ENCODE peak calls at places on chromosomes 3 and 15, in ten cellular contexts. One of them, this sample, is unnamed.

GRCh38 chr15:81480645-81481053 is 106.6 kb upstream of the TMC3 start:
- DNase-seq in A549: no peak
- DNase-seq in fibroblast of pulmonary artery: peak
- DNase-seq in AG04449: no peak
- DNase-seq in vagina: no peak
- DNase-seq in PC-3: peak
- DNase-seq in bronchial epithelial cell: peak
- DNase-seq in SK-N-SH: peak
- DNase-seq in omental fat pad: no peak
- DNase-seq in tibial nerve: peak
- DNase-seq in this sample: peak

GRCh38 chr3:12947504-12948369 is 106.4 kb upstream of the RPL32 start:
- DNase-seq in SK-N-SH: no peak
- DNase-seq in fibroblast of pulmonary artery: peak
- DNase-seq in PC-3: peak
- DNase-seq in bronchial epithelial cell: peak
- DNase-seq in omental fat pad: no peak
- DNase-seq in A549: peak
- DNase-seq in AG04449: no peak
- DNase-seq in tibial nerve: peak
- DNase-seq in vagina: no peak
- DNase-seq in this sample: no peak

GRCh38 chr3:129485681-129486056 is 42.8 kb upstream of the RHO start:
- DNase-seq in bronchial epithelial cell: peak
- DNase-seq in omental fat pad: peak
- DNase-seq in vagina: peak
- DNase-seq in PC-3: peak
- DNase-seq in AG04449: peak
- DNase-seq in tibial nerve: peak
- DNase-seq in fibroblast of pulmonary artery: peak
- DNase-seq in A549: no peak
- DNase-seq in SK-N-SH: no peak
- DNase-seq in this sample: no peak

GRCh38 chr3:148816427-148816826 is 11.2 kb upstream of the CPB1 start:
- DNase-seq in vagina: no peak
- DNase-seq in AG04449: no peak
- DNase-seq in omental fat pad: no peak
- DNase-seq in fibroblast of pulmonary artery: no peak
- DNase-seq in A549: no peak
- DNase-seq in tibial nerve: no peak
- DNase-seq in SK-N-SH: peak
- DNase-seq in bronchial epithelial cell: no peak
- DNase-seq in PC-3: no peak
- DNase-seq in this sample: no peak

GRCh38 chr15:79811406-79812405 is 85.1 kb downstream of the MTHFS start:
- DNase-seq in vagina: no peak
- DNase-seq in PC-3: no peak
- DNase-seq in bronchial epithelial cell: peak
- DNase-seq in SK-N-SH: peak
- DNase-seq in A549: no peak
- DNase-seq in omental fat pad: no peak
- DNase-seq in AG04449: no peak
- DNase-seq in fibroblast of pulmonary artery: peak
- DNase-seq in tibial nerve: peak
- DNase-seq in this sample: no peak

GRCh38 chr3:127735767-127736693 is 63.3 kb downstream of the ABTB1 start:
- DNase-seq in tibial nerve: peak
- DNase-seq in SK-N-SH: no peak
- DNase-seq in omental fat pad: no peak
- DNase-seq in PC-3: peak
- DNase-seq in A549: peak
- DNase-seq in AG04449: no peak
- DNase-seq in vagina: no peak
- DNase-seq in fibroblast of pulmonary artery: peak
- DNase-seq in bronchial epithelial cell: peak
- DNase-seq in this sample: no peak

GRCh38 chr3:15204005-15204404 is 2.0 kb upstream of the CAPN7 start:
- DNase-seq in A549: no peak
- DNase-seq in PC-3: peak
- DNase-seq in omental fat pad: no peak
- DNase-seq in AG04449: no peak
- DNase-seq in vagina: no peak
- DNase-seq in bronchial epithelial cell: peak
- DNase-seq in tibial nerve: no peak
- DNase-seq in fibroblast of pulmonary artery: no peak
- DNase-seq in SK-N-SH: no peak
- DNase-seq in this sample: no peak

GRCh38 chr15:82143390-82144047 is 97.7 kb upstream of the MEX3B start:
- DNase-seq in fibroblast of pulmonary artery: no peak
- DNase-seq in A549: no peak
- DNase-seq in tibial nerve: no peak
- DNase-seq in omental fat pad: no peak
- DNase-seq in PC-3: no peak
- DNase-seq in vagina: no peak
- DNase-seq in bronchial epithelial cell: no peak
- DNase-seq in SK-N-SH: no peak
- DNase-seq in AG04449: no peak
- DNase-seq in this sample: no peak

GRCh38 chr15:71149645-71150557 is 34.6 kb downstream of the THSD4 start:
- DNase-seq in fibroblast of pulmonary artery: peak
- DNase-seq in PC-3: no peak
- DNase-seq in omental fat pad: no peak
- DNase-seq in SK-N-SH: no peak
- DNase-seq in AG04449: no peak
- DNase-seq in vagina: no peak
- DNase-seq in tibial nerve: no peak
- DNase-seq in bronchial epithelial cell: no peak
- DNase-seq in A549: no peak
- DNase-seq in this sample: no peak

GRCh38 chr15:66080791-66081475 is 172.6 kb downstream of the MEGF11 start:
- DNase-seq in omental fat pad: no peak
- DNase-seq in fibroblast of pulmonary artery: peak
- DNase-seq in SK-N-SH: peak
- DNase-seq in PC-3: no peak
- DNase-seq in tibial nerve: no peak
- DNase-seq in vagina: no peak
- DNase-seq in bronchial epithelial cell: peak
- DNase-seq in A549: peak
- DNase-seq in AG04449: peak
- DNase-seq in this sample: no peak

GRCh38 chr3:9552252-9552999 is 1.2 kb downstream of the LHFPL4 start:
- DNase-seq in omental fat pad: no peak
- DNase-seq in AG04449: no peak
- DNase-seq in vagina: no peak
- DNase-seq in bronchial epithelial cell: peak
- DNase-seq in fibroblast of pulmonary artery: peak
- DNase-seq in SK-N-SH: peak
- DNase-seq in tibial nerve: no peak
- DNase-seq in A549: no peak
- DNase-seq in PC-3: peak
- DNase-seq in this sample: peak

GRCh38 chr3:134449277-134449676 is 36.5 kb downstream of the ANAPC13 start:
- DNase-seq in bronchial epithelial cell: peak
- DNase-seq in PC-3: peak
- DNase-seq in SK-N-SH: peak
- DNase-seq in tibial nerve: peak
- DNase-seq in AG04449: no peak
- DNase-seq in A549: no peak
- DNase-seq in fibroblast of pulmonary artery: peak
- DNase-seq in omental fat pad: no peak
- DNase-seq in vagina: no peak
- DNase-seq in this sample: no peak

GRCh38 chr3:57530071-57530608 is 14.0 kb downstream of the DNAH12 start:
- DNase-seq in tibial nerve: no peak
- DNase-seq in AG04449: no peak
- DNase-seq in omental fat pad: no peak
- DNase-seq in fibroblast of pulmonary artery: peak
- DNase-seq in A549: no peak
- DNase-seq in PC-3: peak
- DNase-seq in vagina: no peak
- DNase-seq in SK-N-SH: peak
- DNase-seq in bronchial epithelial cell: no peak
- DNase-seq in this sample: no peak

GRCh38 chr3:46674031-46674592 is 19.4 kb downstream of the ALS2CL start:
- DNase-seq in SK-N-SH: no peak
- DNase-seq in AG04449: no peak
- DNase-seq in omental fat pad: no peak
- DNase-seq in vagina: no peak
- DNase-seq in PC-3: no peak
- DNase-seq in A549: peak
- DNase-seq in fibroblast of pulmonary artery: no peak
- DNase-seq in bronchial epithelial cell: no peak
- DNase-seq in tibial nerve: no peak
- DNase-seq in this sample: no peak

GRCh38 chr3:120597445-120598049 is 1.4 kb downstream of the NDUFB4 start:
- DNase-seq in vagina: no peak
- DNase-seq in fibroblast of pulmonary artery: no peak
- DNase-seq in SK-N-SH: no peak
- DNase-seq in omental fat pad: no peak
- DNase-seq in A549: no peak
- DNase-seq in tibial nerve: no peak
- DNase-seq in AG04449: no peak
- DNase-seq in PC-3: no peak
- DNase-seq in bronchial epithelial cell: no peak
- DNase-seq in this sample: no peak

GRCh38 chr3:177410734-177411133 is 213.5 kb upstream of the TBL1XR1 start:
- DNase-seq in tibial nerve: no peak
- DNase-seq in omental fat pad: no peak
- DNase-seq in AG04449: no peak
- DNase-seq in fibroblast of pulmonary artery: no peak
- DNase-seq in bronchial epithelial cell: no peak
- DNase-seq in A549: no peak
- DNase-seq in PC-3: peak
- DNase-seq in vagina: no peak
- DNase-seq in SK-N-SH: peak
- DNase-seq in this sample: no peak

GRCh38 chr3:190886945-190887344 is 24.5 kb upstream of the GMNC start:
- DNase-seq in SK-N-SH: no peak
- DNase-seq in omental fat pad: no peak
- DNase-seq in vagina: no peak
- DNase-seq in fibroblast of pulmonary artery: peak
- DNase-seq in bronchial epithelial cell: peak
- DNase-seq in A549: no peak
- DNase-seq in tibial nerve: no peak
- DNase-seq in PC-3: peak
- DNase-seq in AG04449: no peak
- DNase-seq in this sample: no peak

GRCh38 chr3:58049143-58049785 is 41.0 kb downstream of the FLNB start:
- DNase-seq in SK-N-SH: no peak
- DNase-seq in PC-3: peak
- DNase-seq in AG04449: no peak
- DNase-seq in A549: peak
- DNase-seq in tibial nerve: no peak
- DNase-seq in fibroblast of pulmonary artery: peak
- DNase-seq in omental fat pad: no peak
- DNase-seq in bronchial epithelial cell: peak
- DNase-seq in vagina: no peak
- DNase-seq in this sample: no peak

GRCh38 chr3:193704431-193704830 is 111.4 kb downstream of the OPA1 start:
- DNase-seq in AG04449: no peak
- DNase-seq in bronchial epithelial cell: no peak
- DNase-seq in tibial nerve: no peak
- DNase-seq in A549: no peak
- DNase-seq in omental fat pad: no peak
- DNase-seq in PC-3: no peak
- DNase-seq in fibroblast of pulmonary artery: no peak
- DNase-seq in SK-N-SH: no peak
- DNase-seq in vagina: no peak
- DNase-seq in this sample: peak
- TF ChIP-seq CTCF in AG04449: no peak
- TF ChIP-seq CTCF in bronchial epithelial cell: no peak
- TF ChIP-seq CTCF in tibial nerve: no peak
- TF ChIP-seq CTCF in A549: no peak
- TF ChIP-seq CTCF in omental fat pad: no peak
- TF ChIP-seq CTCF in PC-3: no peak
- TF ChIP-seq CTCF in fibroblast of pulmonary artery: no peak
- TF ChIP-seq CTCF in SK-N-SH: no peak
- TF ChIP-seq CTCF in vagina: no peak
- TF ChIP-seq CTCF in this sample: no peak

GRCh38 chr15:101676965-101677364 is 24.8 kb upstream of the TM2D3 start:
- DNase-seq in PC-3: no peak
- DNase-seq in vagina: no peak
- DNase-seq in AG04449: peak
- DNase-seq in A549: no peak
- DNase-seq in omental fat pad: no peak
- DNase-seq in tibial nerve: no peak
- DNase-seq in SK-N-SH: no peak
- DNase-seq in bronchial epithelial cell: no peak
- DNase-seq in fibroblast of pulmonary artery: no peak
- DNase-seq in this sample: no peak
- TF ChIP-seq CTCF in PC-3: no peak
- TF ChIP-seq CTCF in vagina: no peak
- TF ChIP-seq CTCF in AG04449: no peak
- TF ChIP-seq CTCF in A549: no peak
- TF ChIP-seq CTCF in omental fat pad: no peak
- TF ChIP-seq CTCF in tibial nerve: no peak
- TF ChIP-seq CTCF in SK-N-SH: no peak
- TF ChIP-seq CTCF in bronchial epithelial cell: no peak
- TF ChIP-seq CTCF in fibroblast of pulmonary artery: no peak
- TF ChIP-seq CTCF in this sample: no peak

GRCh38 chr15:40937762-40938529 is 8.8 kb downstream of the DLL4 start:
- DNase-seq in vagina: no peak
- DNase-seq in bronchial epithelial cell: peak
- DNase-seq in AG04449: no peak
- DNase-seq in PC-3: peak
- DNase-seq in A549: peak
- DNase-seq in fibroblast of pulmonary artery: no peak
- DNase-seq in SK-N-SH: peak
- DNase-seq in tibial nerve: no peak
- DNase-seq in omental fat pad: no peak
- DNase-seq in this sample: no peak
- TF ChIP-seq CTCF in vagina: no peak
- TF ChIP-seq CTCF in bronchial epithelial cell: peak
- TF ChIP-seq CTCF in AG04449: peak
- TF ChIP-seq CTCF in PC-3: peak
- TF ChIP-seq CTCF in A549: peak
- TF ChIP-seq CTCF in fibroblast of pulmonary artery: peak
- TF ChIP-seq CTCF in SK-N-SH: peak
- TF ChIP-seq CTCF in tibial nerve: no peak
- TF ChIP-seq CTCF in omental fat pad: no peak
- TF ChIP-seq CTCF in this sample: peak

DNA sequence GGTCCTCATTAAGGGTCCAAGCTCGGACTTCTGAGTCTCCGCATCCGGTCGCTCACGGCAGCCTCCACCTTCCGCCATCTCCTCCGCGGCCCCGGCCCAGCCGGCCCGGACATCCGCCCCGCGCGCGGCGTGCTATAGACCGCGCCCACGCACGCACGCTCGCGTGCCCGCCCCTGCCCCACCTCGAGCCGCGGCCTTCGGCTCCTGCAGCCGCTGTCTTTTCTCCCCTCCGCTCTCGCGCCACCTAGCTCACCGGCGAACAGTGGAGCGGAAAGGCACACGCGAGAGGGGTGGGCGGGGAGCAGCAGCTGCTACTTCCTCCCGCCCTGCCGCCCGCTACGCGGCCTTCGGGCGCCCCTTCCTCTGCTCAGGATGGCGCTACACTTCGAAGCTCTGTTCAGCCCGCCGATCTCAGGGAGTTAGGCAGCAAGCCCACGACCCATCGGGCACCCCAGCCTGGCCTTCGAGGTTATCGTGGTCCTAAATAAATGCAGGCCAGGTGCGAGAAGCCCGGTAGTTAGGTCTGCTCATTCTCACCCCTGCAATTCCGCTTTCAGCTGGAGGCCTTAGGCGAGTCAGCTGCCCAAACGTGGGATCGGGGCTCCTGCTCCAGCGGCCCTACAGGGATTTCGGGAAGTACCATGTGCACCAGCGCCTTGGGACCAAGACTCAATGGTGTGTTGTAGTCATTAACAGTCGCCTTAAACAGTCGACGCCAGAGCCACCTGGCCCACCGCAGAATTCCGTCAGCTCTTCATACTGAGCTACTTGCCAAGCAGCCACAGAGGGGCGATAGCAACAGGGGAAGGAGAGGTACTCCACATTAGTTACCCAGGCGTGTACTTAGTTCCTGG is at the start of gene USP4:
- DNase-seq in A549: peak
- DNase-seq in vagina: peak
- DNase-seq in SK-N-SH: peak
- DNase-seq in PC-3: peak
- DNase-seq in omental fat pad: peak
- DNase-seq in bronchial epithelial cell: peak
- DNase-seq in tibial nerve: peak
- DNase-seq in AG04449: no peak
- DNase-seq in fibroblast of pulmonary artery: peak
- DNase-seq in this sample: peak
- TF ChIP-seq CTCF in A549: peak
- TF ChIP-seq CTCF in vagina: peak
- TF ChIP-seq CTCF in SK-N-SH: peak
- TF ChIP-seq CTCF in PC-3: peak
- TF ChIP-seq CTCF in omental fat pad: no peak
- TF ChIP-seq CTCF in bronchial epithelial cell: peak
- TF ChIP-seq CTCF in tibial nerve: peak
- TF ChIP-seq CTCF in AG04449: peak
- TF ChIP-seq CTCF in fibroblast of pulmonary artery: peak
- TF ChIP-seq CTCF in this sample: peak

This sample was measured in neural crest cell.